ENCODE peak calls at places on chromosomes 4 and X, in eight cellular contexts. L is heart right ventricle; T is bronchial epithelial cell; N is lower lobe of right lung; J is activated CD8-positive, alpha-beta T cell treated with anti-CD3 and anti-CD28 coated beads for 36 hours; S is AG09319; K is CD8-positive, alpha-beta T cell; B is tibial artery. Q is an unnamed sample.

GRCh38 chr4:48944659-48945290 is 38.2 kb upstream of the OCIAD2 start:
- DNase-seq in L (no peak), T (peak), N (no peak), J (peak), S (no peak), K (no peak), B (no peak), Q (no peak)

GRCh38 chrX:135707880-135708279 is 5.6 kb upstream of the CT45A1 start:
- DNase-seq in L (no peak), T (no peak), N (no peak), J (peak), S (no peak), K (no peak), B (no peak), Q (peak)

GRCh38 chr4:62548108-62548524 is 1348.0 kb downstream of the ADGRL3 start:
- DNase-seq in L (peak), T (no peak), N (no peak), J (no peak), S (no peak), K (no peak), B (peak), Q (no peak)

GRCh38 chr4:121823505-121824170 is at the start of gene CCNA2:
- DNase-seq in L (peak), T (peak), N (peak), J (peak), S (peak), K (peak), B (peak), Q (peak)

GRCh38 chrX:15930585-15930984 is 76.0 kb upstream of the AP1S2 start:
- DNase-seq in L (no peak), T (peak), N (no peak), J (no peak), S (peak), K (no peak), B (no peak), Q (peak)

GRCh38 chr4:19381068-19381467 is 870.6 kb upstream of the SLIT2 start:
- DNase-seq in L (no peak), T (peak), N (no peak), J (no peak), S (no peak), K (no peak), B (no peak), Q (no peak)

GRCh38 chr4:112842513-112842912 is 205.6 kb downstream of the LARP7 start:
- DNase-seq in L (no peak), T (no peak), N (no peak), J (no peak), S (no peak), K (no peak), B (no peak), Q (no peak)

GRCh38 chrX:133698298-133698697 is 283.0 kb upstream of the GPC4 start:
- DNase-seq in L (no peak), T (peak), N (no peak), J (no peak), S (no peak), K (no peak), B (no peak), Q (no peak)

GRCh38 chrX:65697915-65698796 is 30.7 kb downstream of the MSN start:
- DNase-seq in L (peak), T (no peak), N (peak), J (peak), S (no peak), K (peak), B (peak), Q (peak)

GRCh38 chrX:154734101-154734781 is 16.6 kb downstream of the GAB3 start:
- DNase-seq in L (peak), T (peak), N (peak), J (peak), S (no peak), K (no peak), B (peak), Q (no peak)

GRCh38 chr4:20430555-20430954 is 178.8 kb downstream of the SLIT2 start:
- DNase-seq in L (no peak), T (peak), N (no peak), J (no peak), S (no peak), K (no peak), B (no peak), Q (no peak)

GRCh38 chr4:142373610-142374009 is 472.5 kb downstream of the INPP4B start:
- DNase-seq in L (no peak), T (peak), N (no peak), J (no peak), S (peak), K (no peak), B (no peak), Q (no peak)

GRCh38 chr4:89382439-89382838 is 74.8 kb upstream of the GPRIN3 start:
- DNase-seq in L (no peak), T (no peak), N (no peak), J (no peak), S (no peak), K (no peak), B (no peak), Q (no peak)

GRCh38 chrX:153495903-153496629 is 1.3 kb downstream of the BGN start:
- DNase-seq in L (no peak), T (no peak), N (no peak), J (no peak), S (no peak), K (no peak), B (no peak), Q (no peak)
- TF ChIP-seq CTCF in L (no peak), T (no peak), N (no peak), J (no peak), S (no peak), K (no peak), B (no peak), Q (no peak)

DNA sequence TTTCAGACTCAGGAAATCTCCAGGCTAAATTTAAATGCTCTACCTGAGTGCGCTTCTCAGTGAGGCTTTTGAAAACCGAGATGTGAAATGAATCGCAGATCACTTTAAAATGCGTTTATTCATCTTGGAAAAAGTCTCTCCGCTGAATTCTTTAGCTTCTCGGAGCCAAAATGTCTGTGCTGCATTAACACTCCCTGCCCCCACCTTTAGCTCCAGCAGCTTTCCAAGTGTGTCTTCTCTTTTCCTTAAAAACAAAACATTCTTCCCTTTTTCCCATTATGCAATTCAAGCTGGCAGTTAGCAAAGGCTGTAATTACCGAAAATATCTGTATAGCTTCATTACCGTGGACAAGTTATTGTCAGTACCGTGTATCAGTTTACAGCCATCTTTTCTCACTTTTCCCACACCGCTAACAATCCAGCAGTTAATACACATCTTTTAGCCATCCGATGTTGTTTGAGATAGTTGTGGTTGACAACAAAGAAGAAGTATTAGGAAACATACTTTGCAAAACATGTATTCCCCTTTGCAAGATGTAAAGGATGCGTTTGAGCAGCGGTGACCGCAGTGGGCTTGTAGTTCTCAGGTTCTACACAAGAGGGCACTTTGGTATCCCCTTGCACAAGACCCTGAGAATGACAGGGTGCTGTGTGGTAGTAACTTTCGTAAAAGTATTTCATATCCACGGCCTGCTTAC is 136.1 kb upstream of the STX18 start:
- DNase-seq in L (peak), T (no peak), N (no peak), J (peak), S (peak), K (no peak), B (peak), Q (no peak)
- TF ChIP-seq CTCF in L (peak), T (peak), N (peak), J (peak), S (peak), K (no peak), B (peak), Q (peak)

GRCh38 chrX:21838937-21839333 is 482 bp upstream of the MBTPS2 start:
- DNase-seq in L (no peak), T (peak), N (no peak), J (no peak), S (peak), K (no peak), B (no peak), Q (no peak)

GRCh38 chrX:21837056-21837455 is 2.4 kb upstream of the MBTPS2 start:
- DNase-seq in L (no peak), T (no peak), N (no peak), J (no peak), S (no peak), K (no peak), B (no peak), Q (no peak)

GRCh38 chrX:21843179-21843578 is 3.8 kb downstream of the MBTPS2 start:
- DNase-seq in L (no peak), T (no peak), N (no peak), J (no peak), S (no peak), K (no peak), B (no peak), Q (no peak)

GRCh38 chrX:21840199-21840557 is 761 bp downstream of the MBTPS2 start:
- DNase-seq in L (no peak), T (peak), N (no peak), J (peak), S (no peak), K (no peak), B (no peak), Q (no peak)

DNA sequence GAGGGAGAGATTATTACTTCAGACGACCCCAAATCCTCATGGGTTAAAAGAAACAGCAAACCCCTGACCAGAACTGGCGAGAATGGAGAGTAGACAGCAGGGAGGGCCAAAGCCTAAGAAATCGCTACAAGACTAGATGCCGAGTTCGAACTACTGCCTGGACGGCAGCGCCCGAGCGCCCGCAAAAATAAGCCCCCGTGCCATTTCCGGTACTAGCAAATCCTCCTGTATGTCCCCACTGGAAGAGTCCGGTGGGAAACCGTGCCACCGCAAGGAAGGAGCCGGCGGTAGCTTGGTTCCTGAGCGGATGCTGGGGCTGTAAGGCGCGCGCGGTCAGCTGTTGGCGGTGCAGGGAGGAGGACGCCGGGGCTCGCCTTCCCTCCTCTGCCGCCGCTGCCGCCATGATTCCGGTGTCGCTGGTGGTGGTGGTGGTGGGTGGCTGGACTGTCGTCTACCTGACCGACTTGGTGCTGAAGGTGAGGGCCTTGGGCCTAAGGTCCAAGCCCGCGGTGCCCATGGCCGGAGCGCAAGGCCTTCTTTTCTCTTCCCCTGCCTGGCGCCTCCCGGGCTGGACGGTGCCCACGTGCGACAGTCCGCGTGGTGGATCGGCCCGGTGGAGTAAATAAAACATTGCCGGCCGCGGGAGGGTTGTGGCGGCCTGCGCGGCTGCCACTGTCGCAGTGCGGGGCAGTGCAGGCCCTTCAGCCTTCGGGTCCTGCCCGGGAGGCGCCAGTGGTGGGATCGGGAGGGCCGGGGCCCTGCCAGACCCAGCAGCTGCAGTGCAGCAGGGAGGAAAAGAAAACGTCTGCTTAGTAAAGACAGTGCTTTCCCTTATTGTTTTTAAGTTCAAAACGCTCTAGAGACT is at the start of gene MBTPS2:
- DNase-seq in L (peak), T (peak), N (peak), J (peak), S (peak), K (peak), B (peak), Q (peak)
- TF ChIP-seq CTCF in L (no peak), T (peak), N (no peak), J (no peak), S (peak), K (no peak), B (no peak), Q (no peak)

GRCh38 chr4:2958446-2958845 is 4.8 kb downstream of the NOP14 start:
- DNase-seq in L (no peak), T (peak), N (no peak), J (no peak), S (no peak), K (no peak), B (no peak), Q (no peak)

GRCh38 chr4:2949782-2950125 is 13.5 kb downstream of the NOP14 start:
- DNase-seq in L (no peak), T (no peak), N (no peak), J (no peak), S (no peak), K (no peak), B (no peak), Q (no peak)

GRCh38 chr4:2950221-2950989 is 12.8 kb downstream of the NOP14 start:
- DNase-seq in L (no peak), T (no peak), N (no peak), J (no peak), S (no peak), K (no peak), B (no peak), Q (no peak)

GRCh38 chr4:2953496-2953895 is 9.7 kb downstream of the NOP14 start:
- DNase-seq in L (no peak), T (no peak), N (no peak), J (no peak), S (no peak), K (no peak), B (no peak), Q (no peak)

DNA sequence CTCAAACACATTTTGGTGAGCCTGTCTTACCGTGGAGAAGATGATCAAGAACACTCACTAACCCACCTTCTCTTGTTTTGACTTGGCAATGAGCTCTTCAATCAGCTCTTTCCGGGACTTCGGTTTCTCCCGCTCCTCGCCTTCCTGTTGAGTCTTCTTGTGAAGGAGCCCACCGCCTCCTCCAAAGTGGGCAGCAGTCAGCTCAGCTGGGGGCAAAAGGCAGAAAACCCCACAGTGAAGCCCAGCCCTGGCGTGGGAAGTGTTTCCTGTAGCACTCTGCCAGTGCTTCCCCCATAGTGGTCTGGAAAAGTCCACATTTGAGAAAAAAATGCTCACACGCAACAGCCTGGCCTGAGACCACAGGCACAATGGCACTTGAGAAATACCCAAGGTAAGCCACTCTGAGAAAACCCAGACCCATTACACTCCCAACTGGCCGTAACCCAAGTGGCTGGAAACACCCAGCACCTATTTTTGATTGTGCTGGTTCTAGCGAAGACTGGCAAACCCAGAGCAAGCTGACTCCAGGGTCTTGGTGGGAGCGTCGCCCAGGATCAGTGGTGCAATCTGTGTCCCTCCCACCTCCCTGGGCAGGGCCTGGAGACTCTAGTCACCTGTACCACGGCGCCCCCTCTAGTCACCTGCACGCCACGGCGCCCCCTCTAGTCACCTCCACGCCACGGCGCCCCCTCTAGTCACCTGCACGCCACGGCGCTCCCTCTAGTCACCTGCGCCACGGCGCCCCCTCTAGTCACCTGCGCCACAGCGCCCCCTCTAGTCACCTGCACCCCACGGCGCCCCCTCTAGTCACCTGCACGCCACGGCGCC is 8.6 kb downstream of the NOP14 start:
- DNase-seq in L (no peak), T (no peak), N (no peak), J (peak), S (no peak), K (no peak), B (no peak), Q (peak)
- TF ChIP-seq CTCF in L (peak), T (no peak), N (no peak), J (no peak), S (no peak), K (peak), B (no peak), Q (peak)

GRCh38 chrX:13646154-13646549 is 6.8 kb upstream of the TCEANC start:
- DNase-seq in L (peak), T (peak), N (peak), J (peak), S (peak), K (no peak), B (peak), Q (peak)
- TF ChIP-seq CTCF in L (peak), T (peak), N (peak), J (peak), S (peak), K (no peak), B (peak), Q (peak)

GRCh38 chr4:6681191-6681590 is 12.5 kb upstream of the S100P start:
- DNase-seq in L (no peak), T (no peak), N (no peak), J (no peak), S (no peak), K (no peak), B (no peak), Q (no peak)
- TF ChIP-seq CTCF in L (peak), T (peak), N (peak), J (no peak), S (no peak), K (no peak), B (no peak), Q (peak)

Q was measured in GM13976.